ENCODE peak calls at places on chromosomes 4 and X, in six cellular contexts. A is fibroblast of pulmonary artery, G is PC-3, U is transverse colon, C is astrocyte of the spinal cord, T is ovary. W is an unnamed sample.

GRCh38 chrX:42944381-42944998 is 166.5 kb upstream of the PPP1R2C start:
- DNase-seq in U (no peak), A (no peak), T (no peak), C (no peak), G (no peak), W (no peak)

GRCh38 chr4:147560632-147561031 is 56.6 kb upstream of the TMEM184C start:
- DNase-seq in T (no peak), A (peak), C (peak), G (peak), U (no peak), W (no peak)

GRCh38 chr4:26141916-26142638 is 178.7 kb upstream of the RBPJ start:
- DNase-seq in U (peak), C (peak), T (peak), G (no peak), A (peak), W (no peak)

GRCh38 chr4:13478707-13479106 is 5.4 kb downstream of the RAB28 start:
- DNase-seq in U (no peak), C (no peak), T (no peak), A (no peak), G (no peak), W (no peak)

GRCh38 chr4:79563218-79563617 is 155.2 kb upstream of the GK2 start:
- DNase-seq in U (no peak), A (no peak), C (no peak), T (no peak), G (no peak), W (no peak)

GRCh38 chrX:151424505-151424904 is 27.5 kb downstream of the VMA21 start:
- DNase-seq in U (no peak), T (no peak), A (no peak), C (no peak), G (no peak), W (no peak)

GRCh38 chrX:14913241-14913640 is 40.0 kb downstream of the MOSPD2 start:
- DNase-seq in T (no peak), G (peak), U (no peak), C (peak), A (peak), W (no peak)

GRCh38 chr4:173217727-173218126 is 49.1 kb downstream of the GALNT7 start:
- DNase-seq in G (peak), C (peak), U (no peak), T (no peak), A (peak), W (no peak)

GRCh38 chrX:82648062-82648461 is 860.0 kb upstream of the POU3F4 start:
- DNase-seq in G (peak), U (no peak), C (peak), A (no peak), T (no peak), W (no peak)

GRCh38 chrX:77597090-77597489 is 149.9 kb downstream of the FGF16 start:
- DNase-seq in C (peak), A (peak), U (no peak), G (peak), T (no peak), W (no peak)

GRCh38 chr4:117983541-117984451 is 50.5 kb upstream of the NDST3 start:
- DNase-seq in T (no peak), U (no peak), A (peak), G (no peak), C (peak), W (peak)

GRCh38 chr4:147943159-147943638 is 211.3 kb downstream of the ARHGAP10 start:
- DNase-seq in A (no peak), G (no peak), T (no peak), U (no peak), C (no peak), W (no peak)

GRCh38 chr4:184283659-184284335 is 66.1 kb upstream of the ENPP6 start:
- DNase-seq in C (no peak), U (peak), A (no peak), T (no peak), G (no peak), W (no peak)

GRCh38 chr4:20358110-20358509 is 106.4 kb downstream of the SLIT2 start:
- DNase-seq in A (no peak), U (no peak), C (no peak), T (no peak), G (no peak), W (no peak)

GRCh38 chrX:97539970-97540519 is 656.3 kb downstream of the RPA4 start:
- DNase-seq in A (peak), G (no peak), U (no peak), T (no peak), C (no peak), W (no peak)

GRCh38 chrX:22081475-22082092 is 49.5 kb downstream of the PHEX start:
- DNase-seq in U (peak), C (peak), A (peak), T (no peak), G (peak), W (no peak)

GRCh38 chrX:57900961-57901360 is 9.3 kb downstream of the ZXDA start:
- DNase-seq in C (peak), U (no peak), G (peak), T (no peak), A (peak), W (no peak)

GRCh38 chr4:86442881-86443280 is 83.0 kb upstream of the MAPK10 start:
- DNase-seq in G (no peak), T (no peak), C (no peak), A (peak), U (no peak), W (no peak)

GRCh38 chr4:86446996-86447395 is 87.1 kb upstream of the MAPK10 start:
- DNase-seq in C (no peak), G (no peak), U (no peak), A (no peak), T (no peak), W (no peak)

GRCh38 chr4:86443495-86443894 is 83.6 kb upstream of the MAPK10 start:
- DNase-seq in T (no peak), A (no peak), G (no peak), C (no peak), U (no peak), W (no peak)

GRCh38 chr4:86439293-86439692 is 79.4 kb upstream of the MAPK10 start:
- DNase-seq in C (no peak), A (no peak), U (no peak), T (no peak), G (no peak), W (no peak)

DNA sequence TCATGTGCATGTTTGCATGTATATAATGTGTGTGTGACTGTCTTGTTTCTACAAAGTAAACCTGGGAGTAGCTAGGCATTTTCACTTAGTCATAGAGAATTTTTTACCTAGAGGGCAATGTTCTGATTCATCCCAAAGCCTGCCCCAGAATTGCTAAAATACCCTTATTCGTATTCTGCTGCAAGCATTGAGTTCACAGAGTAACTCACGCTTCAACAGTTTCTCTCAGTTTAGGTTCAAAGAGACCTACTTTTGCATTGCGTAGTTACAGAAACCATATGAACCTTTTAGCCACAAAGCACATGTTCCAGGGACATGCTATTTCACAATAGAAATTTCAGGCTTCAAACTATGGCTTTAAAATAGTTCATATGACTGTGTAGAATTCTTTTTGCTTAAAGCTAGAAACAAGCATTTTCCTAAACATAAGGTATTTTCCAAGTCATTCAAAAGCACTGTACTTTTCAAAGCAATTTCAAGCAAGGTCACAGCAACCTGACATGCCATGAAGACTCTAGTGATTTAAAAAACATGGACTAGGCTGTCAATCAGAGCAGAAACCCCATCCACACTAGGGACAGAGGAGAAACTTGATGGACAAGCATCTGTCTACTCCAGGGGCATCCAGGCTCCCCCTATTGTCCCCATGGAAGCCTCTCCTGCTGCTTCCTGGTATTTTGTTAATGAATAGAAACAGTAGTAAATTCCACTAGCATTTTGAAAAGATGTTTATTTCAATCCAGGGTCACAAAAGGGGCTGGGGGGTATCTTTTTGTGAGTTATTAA is 81.5 kb upstream of the MAPK10 start:
- DNase-seq in C (no peak), G (peak), T (no peak), A (peak), U (no peak), W (peak)
- TF ChIP-seq CTCF in C (no peak), G (peak), T (no peak), A (no peak), U (no peak), W (peak)

GRCh38 chr4:140740906-140741670 is 15.1 kb downstream of the TBC1D9 start:
- DNase-seq in U (no peak), T (no peak), A (no peak), C (no peak), G (no peak), W (no peak)

GRCh38 chr4:140739971-140740370 is 16.2 kb downstream of the TBC1D9 start:
- DNase-seq in A (no peak), U (no peak), C (no peak), T (no peak), G (no peak), W (no peak)

GRCh38 chr4:140742838-140743193 is 13.4 kb downstream of the TBC1D9 start:
- DNase-seq in C (no peak), G (no peak), U (no peak), T (no peak), A (no peak), W (no peak)

GRCh38 chr4:140738111-140738510 is 18.1 kb downstream of the TBC1D9 start:
- DNase-seq in A (no peak), G (no peak), T (no peak), C (no peak), U (no peak), W (no peak)

GRCh38 chr4:140740422-140740821 is 15.8 kb downstream of the TBC1D9 start:
- DNase-seq in T (no peak), U (no peak), G (no peak), C (no peak), A (no peak), W (no peak)
- H3K4me3 ChIP-seq in T (no peak), U (no peak), G (no peak), C (no peak), A (no peak), W (no peak)

GRCh38 chrX:24858004-24858746 is 157.6 kb downstream of the ARX start:
- DNase-seq in G (no peak), C (no peak), T (no peak), A (peak), U (no peak), W (no peak)

GRCh38 chrX:24862343-24862742 is 153.4 kb downstream of the ARX start:
- DNase-seq in G (no peak), C (peak), U (no peak), T (no peak), A (peak), W (no peak)

GRCh38 chrX:24860140-24860539 is 155.6 kb downstream of the ARX start:
- DNase-seq in U (no peak), G (no peak), T (no peak), A (peak), C (no peak), W (no peak)

GRCh38 chrX:24859211-24859841 is 156.4 kb downstream of the ARX start:
- DNase-seq in U (no peak), T (no peak), G (no peak), A (no peak), C (no peak), W (no peak)
- TF ChIP-seq CTCF in U (no peak), T (no peak), G (no peak), A (no peak), C (no peak), W (no peak)

DNA sequence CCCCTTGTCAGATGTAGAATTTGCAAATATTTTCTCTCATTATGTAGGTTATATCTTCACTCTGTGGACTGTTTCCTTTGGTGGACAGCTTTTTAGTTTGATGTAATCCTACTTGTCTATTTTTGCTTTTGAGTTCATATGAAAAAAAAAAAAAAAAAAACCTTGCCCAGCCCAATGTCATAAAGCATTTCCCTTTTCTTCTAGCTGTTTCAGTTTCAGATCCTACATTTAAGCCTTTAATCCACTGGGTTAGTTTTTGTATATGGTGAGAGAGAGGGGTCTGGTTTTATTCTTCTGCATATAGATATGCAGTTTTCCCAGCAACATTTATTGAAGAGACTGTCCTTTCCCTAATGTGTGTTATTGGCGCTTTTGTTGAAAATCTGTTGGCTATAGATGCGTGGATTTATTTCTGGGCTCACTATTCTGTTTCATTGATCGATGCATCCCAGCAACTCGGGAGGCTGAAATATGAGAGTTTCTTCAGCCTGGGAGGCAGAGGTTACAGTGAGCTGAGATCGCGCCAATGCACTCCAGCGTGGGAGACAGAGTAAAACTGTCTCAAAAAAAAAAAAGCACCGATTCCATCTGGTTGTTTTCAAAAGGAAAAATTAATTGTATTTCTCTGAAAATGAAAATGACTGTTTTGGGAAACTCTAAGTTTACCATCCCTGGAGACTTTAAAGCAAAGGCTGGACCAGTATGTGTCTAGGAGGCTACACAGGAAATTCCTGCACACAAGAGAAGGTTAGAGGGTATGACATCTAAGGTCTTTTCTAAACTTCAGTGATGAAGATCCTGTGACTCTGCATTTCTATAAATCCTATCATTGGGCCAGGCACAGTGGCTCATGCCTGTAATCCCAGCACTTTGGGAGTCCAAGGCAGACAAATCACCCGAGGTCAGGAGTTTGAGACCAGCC is 35.6 kb downstream of the STEEP1 start:
- DNase-seq in G (no peak), U (no peak), T (no peak), C (no peak), A (no peak), W (no peak)
- H3K4me3 ChIP-seq in G (no peak), U (no peak), T (no peak), C (no peak), A (no peak), W (no peak)

GRCh38 chr4:880684-881405 is 51.3 kb downstream of the GAK start:
- DNase-seq in A (no peak), G (no peak), T (no peak), U (no peak), C (no peak), W (no peak)
- TF ChIP-seq CTCF in A (no peak), G (no peak), T (no peak), U (no peak), C (no peak), W (peak)

GRCh38 chr4:1933700-1934099 is 62.5 kb downstream of the NSD2 start:
- DNase-seq in T (no peak), U (no peak), C (no peak), A (no peak), G (no peak), W (no peak)
- H3K4me3 ChIP-seq in T (no peak), U (no peak), C (no peak), A (no peak), G (no peak), W (no peak)

GRCh38 chr4:36267491-36268254 is 13.7 kb upstream of the DTHD1 start:
- DNase-seq in G (no peak), U (no peak), T (no peak), C (no peak), A (no peak), W (no peak)
- TF ChIP-seq CTCF in G (no peak), U (no peak), T (no peak), C (no peak), A (no peak), W (no peak)

W was measured in kidney epithelial cell.